ENCODE peak calls at places on chromosomes 6 and 20, in four cellular contexts. U, I, P and F are unnamed samples.

GRCh38 chr20:17761612-17762011 is 61.8 kb downstream of the BANF2 start:
- DNase-seq in U (no peak), P (no peak), I (no peak), F (no peak)

GRCh38 chr20:38130687-38131587 is 34.1 kb downstream of the TGM2 start:
- DNase-seq in P (no peak), I (no peak), U (no peak), F (no peak)

GRCh38 chr6:105402090-105402980 is 547 bp downstream of the PREP start:
- DNase-seq in P (no peak), I (peak; percentile 29), U (no peak), F (peak; percentile 32)

GRCh38 chr20:47428851-47429336 is 72.4 kb upstream of the ZMYND8 start:
- DNase-seq in U (no peak), I (no peak), P (no peak), F (no peak)

GRCh38 chr6:147691436-147691835 is 182.9 kb downstream of the SAMD5 start:
- DNase-seq in P (no peak), U (no peak), I (no peak), F (no peak)

GRCh38 chr6:96528193-96528592 is 6.6 kb downstream of the UFL1 start:
- DNase-seq in U (no peak), P (no peak), I (no peak), F (no peak)

GRCh38 chr6:47168176-47168575 is 126.0 kb upstream of the ADGRF1 start:
- DNase-seq in P (peak; percentile 66), I (peak; percentile 18), U (peak; percentile 98), F (no peak)

GRCh38 chr6:106107043-106107613 is 21.0 kb downstream of the PRDM1 start:
- DNase-seq in P (no peak), U (peak; percentile 20), I (no peak), F (no peak)

GRCh38 chr6:62474793-62475192 is 188.8 kb upstream of the KHDRBS2 start:
- DNase-seq in I (no peak), U (no peak), P (no peak), F (no peak)
- H3K4me1 ChIP-seq in I (no peaks in the 10 kb centered on the region), U (no peaks in the 10 kb centered on the region), P (no peaks in the 10 kb centered on the region), F (no peaks in the 10 kb centered on the region)

DNA sequence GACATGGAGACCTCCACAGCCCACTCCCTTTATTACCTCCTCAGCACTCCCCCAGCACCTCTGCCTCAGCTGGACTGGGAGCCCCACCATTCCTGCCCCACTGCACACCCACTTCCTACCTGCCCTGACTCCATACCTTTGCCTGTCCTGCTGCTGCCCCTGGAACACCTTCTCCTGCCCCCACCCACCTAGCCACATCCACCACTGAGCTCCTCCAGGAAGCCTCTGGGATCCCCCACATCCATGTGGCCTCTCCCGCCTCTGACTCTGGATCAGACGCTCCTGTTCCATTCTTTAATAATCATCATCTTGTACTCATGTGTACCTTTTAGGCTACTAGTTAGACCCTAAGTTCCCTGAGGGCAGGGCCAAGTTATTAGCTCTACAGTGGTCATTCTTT is 2.2 kb upstream of the SDCBP2 start:
- DNase-seq in P (no peak), U (no peak), I (no peak), F (no peak)
- H3K27ac ChIP-seq in P (peak overlapping the region; percentile 100), U (no peak overlapping the region), I (peak overlapping the region; percentile 99), F (no peak overlapping the region)

GRCh38 chr20:34093895-34094294 is 18.1 kb downstream of the EIF2S2 start:
- DNase-seq in I (no peak), U (no peak), P (no peak), F (no peak)
- H3K4me1 ChIP-seq in I (no peaks in the 10 kb centered on the region), U (no peaks in the 10 kb centered on the region), P (no peaks in the 10 kb centered on the region), F (no peaks in the 10 kb centered on the region)

GRCh38 chr20:5835870-5836269 is 85.7 kb downstream of the SHLD1 start:
- DNase-seq in P (no peak), U (no peak), I (no peak), F (no peak)
- H3K27ac ChIP-seq in P (no peak overlapping the region), U (no peak overlapping the region), I (peak overlapping the region; percentile 44), F (peak overlapping the region; percentile 66)

DNA sequence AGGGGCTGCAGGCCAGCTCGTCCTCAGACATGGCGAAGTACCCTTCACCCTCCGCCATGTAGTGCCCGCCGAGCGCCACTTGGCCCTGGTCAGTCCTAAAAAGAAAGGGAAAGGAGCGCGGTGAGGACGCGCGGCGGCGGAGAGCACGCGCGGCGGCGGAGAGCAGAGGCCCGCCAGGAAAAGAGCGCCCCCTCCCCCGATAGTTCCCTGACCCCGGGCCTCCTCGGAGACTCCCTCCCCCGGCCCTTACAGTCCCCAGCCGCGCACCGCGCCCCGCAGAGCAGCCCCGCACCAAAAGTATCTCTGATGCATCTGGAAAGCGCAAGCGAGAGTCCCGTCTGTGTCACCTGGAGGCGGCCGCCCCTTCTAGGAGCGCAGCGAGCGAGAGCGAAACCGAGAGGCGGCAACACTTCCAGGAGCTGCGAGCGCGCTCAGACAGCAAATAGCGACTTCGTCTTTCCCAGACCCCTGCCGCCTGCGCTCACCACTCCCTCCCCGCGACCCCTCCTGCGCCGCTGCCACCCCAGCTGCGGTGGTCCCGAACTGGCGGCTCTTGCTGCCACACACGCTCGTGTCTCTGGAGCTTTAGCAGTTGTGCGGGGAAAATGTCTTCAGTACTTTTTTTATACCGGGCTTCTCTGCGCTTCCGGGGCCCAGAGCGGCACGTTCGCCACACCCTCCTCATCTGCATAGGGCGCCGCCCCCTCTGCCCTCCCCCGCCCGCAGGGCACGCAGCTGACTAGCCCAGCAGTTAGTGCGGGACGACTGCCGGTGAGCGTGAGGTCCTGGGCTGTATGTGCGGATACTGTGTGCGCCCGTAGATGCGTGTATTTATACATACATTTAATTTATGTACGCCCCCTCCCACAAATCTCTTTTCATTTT is at the start of gene TENT5A:
- DNase-seq in I (peak; percentile 95), U (peak; percentile 74), P (peak; percentile 92), F (peak; percentile 85)
- H3K4me1 ChIP-seq in I (peaks cover 38% of the 10 kb centered on the region), U (peaks cover 4% of the 10 kb centered on the region), P (no peaks in the 10 kb centered on the region), F (peaks cover 25% of the 10 kb centered on the region)

DNA sequence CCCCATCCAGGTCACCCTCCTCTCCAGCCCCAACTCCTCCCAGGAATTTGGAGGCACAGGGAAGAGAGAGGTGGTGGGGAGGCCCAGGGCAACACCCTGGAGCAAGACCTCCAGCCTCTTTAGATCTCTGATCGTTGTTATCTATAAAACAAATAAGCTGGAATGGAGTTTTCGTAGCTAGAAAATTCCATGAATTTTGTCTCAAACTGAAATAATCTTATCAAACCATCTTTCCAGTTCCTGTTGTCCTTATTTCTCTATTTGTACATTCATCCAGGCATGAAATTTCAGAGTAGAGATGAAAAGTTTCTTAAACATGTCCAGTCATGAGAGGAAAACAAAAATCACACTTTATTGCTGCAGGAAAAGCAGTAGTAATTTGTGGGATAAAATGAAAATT is 6.2 kb upstream of the SLC4A11 start:
- DNase-seq in I (no peak), P (no peak), U (no peak), F (no peak)
- H3K27ac ChIP-seq in I (no peak overlapping the region), P (no peak overlapping the region), U (no peak overlapping the region), F (no peak overlapping the region)

GRCh38 chr6:31497595-31498476 is at the start of gene MICB:
- DNase-seq in U (peak; percentile 85), P (peak; percentile 74), I (peak; percentile 85), F (peak; percentile 88)

GRCh38 chr6:31498748-31499147 is 803 bp downstream of the MICB start:
- DNase-seq in P (no peak), U (no peak), I (no peak), F (no peak)

GRCh38 chr6:31490115-31490873 is 7.7 kb upstream of the MICB start:
- DNase-seq in P (no peak), U (no peak), I (no peak), F (no peak)

GRCh38 chr6:31493875-31494694 is 3.9 kb upstream of the MICB start:
- DNase-seq in U (peak; percentile 54), I (peak; percentile 89), P (peak; percentile 69), F (peak; percentile 72)

GRCh38 chr6:31495580-31495979 is 2.4 kb upstream of the MICB start:
- DNase-seq in U (peak; percentile 53), I (no peak), P (no peak), F (no peak)
- H3K4me1 ChIP-seq in U (peaks cover 26% of the 10 kb centered on the region), I (peaks cover 67% of the 10 kb centered on the region), P (no peaks in the 10 kb centered on the region), F (peaks cover 44% of the 10 kb centered on the region)

DNA sequence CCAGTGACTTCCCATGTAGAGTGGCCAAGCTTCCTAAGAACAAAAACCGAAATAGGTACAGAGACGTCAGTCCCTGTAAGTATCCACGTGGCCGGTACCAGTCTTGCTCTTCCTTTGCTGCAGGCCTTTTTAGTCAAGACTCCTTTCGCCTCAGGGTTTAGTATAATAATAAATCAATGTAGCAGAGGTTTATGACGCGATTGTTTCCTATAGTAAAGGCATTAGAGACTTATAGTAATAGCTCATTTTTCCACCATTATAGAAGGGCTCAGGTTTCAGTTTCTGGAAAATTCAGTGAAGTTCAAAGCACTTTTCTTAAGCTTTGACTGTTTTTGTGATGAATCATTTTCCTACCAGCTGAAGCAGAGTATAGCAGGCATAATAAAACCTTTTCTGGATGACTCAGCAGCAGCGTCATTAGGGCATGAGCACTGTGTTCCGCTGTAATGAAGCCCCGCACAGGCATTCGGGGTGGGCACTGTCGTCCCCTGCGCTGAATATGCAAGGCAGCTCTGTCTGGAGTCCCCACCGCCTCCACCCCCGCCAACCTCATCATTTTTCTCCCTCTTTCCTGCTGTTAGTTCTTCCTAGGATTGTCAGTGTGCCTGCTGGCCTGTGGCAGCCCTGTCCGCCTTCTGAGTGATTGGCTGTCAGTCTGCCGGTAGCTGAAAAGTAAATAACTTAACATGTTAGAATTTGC is 51.3 kb downstream of the PTPN1 start:
- DNase-seq in I (no peak), U (peak; percentile 93), P (peak; percentile 76), F (no peak)
- H3K27ac ChIP-seq in I (peak overlapping the region; percentile 72), U (peak overlapping the region; percentile 85), P (peak overlapping the region; percentile 86), F (no peak overlapping the region)

GRCh38 chr6:163943647-163944395 is 529.3 kb downstream of the QKI start:
- DNase-seq in U (no peak), I (no peak), P (no peak), F (no peak)
- H3K4me1 ChIP-seq in U (no peaks in the 10 kb centered on the region), I (peaks cover 4% of the 10 kb centered on the region), P (no peaks in the 10 kb centered on the region), F (no peaks in the 10 kb centered on the region)

GRCh38 chr20:40008177-40008576 is 680.9 kb downstream of the MAFB start:
- DNase-seq in P (no peak), U (no peak), I (no peak), F (no peak)

GRCh38 chr20:40009542-40009941 is 679.5 kb downstream of the MAFB start:
- DNase-seq in P (no peak), I (no peak), U (no peak), F (no peak)

GRCh38 chr20:40006168-40006860 is 682.7 kb downstream of the MAFB start:
- DNase-seq in U (no peak), I (no peak), P (no peak), F (no peak)

GRCh38 chr20:40016359-40016758 is 672.7 kb downstream of the MAFB start:
- DNase-seq in P (no peak), I (no peak), U (no peak), F (no peak)

DNA sequence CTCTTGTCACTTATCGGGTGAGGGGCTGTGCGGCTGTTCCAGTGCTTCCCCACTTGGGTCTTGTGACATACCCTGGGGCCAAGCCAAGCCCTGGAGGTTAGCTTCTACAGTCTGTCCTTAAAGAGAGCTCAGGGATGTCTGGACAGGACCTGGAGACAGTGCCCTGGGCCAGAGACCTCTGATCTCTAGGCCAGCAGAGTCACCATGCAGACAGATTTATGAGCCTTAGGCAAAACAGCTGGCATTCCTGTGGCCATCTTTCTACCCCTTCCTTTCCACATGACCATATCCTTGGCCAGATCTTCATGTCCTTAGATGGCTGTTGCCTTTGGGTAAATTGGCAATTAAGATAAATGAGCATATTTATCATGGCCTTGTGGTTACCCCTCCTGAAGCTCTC is 678.6 kb downstream of the MAFB start:
- DNase-seq in I (no peak), U (no peak), P (no peak), F (no peak)
- H3K27ac ChIP-seq in I (no peak overlapping the region), U (no peak overlapping the region), P (no peak overlapping the region), F (no peak overlapping the region)